ENCODE peak calls at places on chromosomes 4 and X, in six cellular contexts. E is right atrium auricular region, B is OCI-LY7, V is GM23248, U is AG04450, C is epithelial cell of esophagus. P is an unnamed sample.

GRCh38 chr4:153522800-153523089 is 56.6 kb downstream of the TMEM131L start:
- DNase-seq in E (no peak), B (peak; percentile 27), V (no peak), U (no peak), C (no peak), P (no peak)

GRCh38 chr4:119627267-119628190 is 1.1 kb downstream of the PDE5A start:
- DNase-seq in E (no peak), B (peak; percentile 67), V (peak; percentile 84), U (peak; percentile 69), C (peak; percentile 57), P (peak; percentile 4)

GRCh38 chr4:94828882-94829281 is 71.1 kb downstream of the BMPR1B start:
- DNase-seq in E (no peak), B (no peak), V (no peak), U (no peak), C (peak; percentile 89), P (no peak)

GRCh38 chr4:61501812-61502211 is 301.7 kb downstream of the ADGRL3 start:
- DNase-seq in E (no peak), B (no peak), V (no peak), U (no peak), C (no peak), P (no peak)

GRCh38 chrX:118226060-118226428 is 109.4 kb upstream of the KLHL13 start:
- DNase-seq in E (no peak), B (peak; percentile 27), V (peak; percentile 32), U (no peak), C (peak; percentile 46), P (no peak)

GRCh38 chr4:4625488-4625887 is 83.6 kb upstream of the STX18 start:
- DNase-seq in E (no peak), B (no peak), V (peak; percentile 95), U (peak; percentile 29), C (no peak), P (no peak)

GRCh38 chrX:136588060-136588459 is 56.0 kb downstream of the VGLL1 start:
- DNase-seq in E (no peak), B (no peak), V (peak; percentile 12), U (no peak), C (peak; percentile 57), P (no peak)

GRCh38 chr4:142567199-142567598 is 278.9 kb downstream of the INPP4B start:
- DNase-seq in E (no peak), B (no peak), V (peak; percentile 18), U (no peak), C (peak; percentile 40), P (no peak)

GRCh38 chr4:101419324-101420135 is 72.2 kb upstream of the PPP3CA start:
- DNase-seq in E (no peak), B (no peak), V (no peak), U (peak; percentile 16), C (no peak), P (no peak)

GRCh38 chr4:98469776-98470175 is 188.6 kb downstream of the TSPAN5 start:
- DNase-seq in E (no peak), B (no peak), V (peak; percentile 23), U (no peak), C (no peak), P (no peak)

GRCh38 chr4:98468744-98469143 is 189.7 kb downstream of the TSPAN5 start:
- DNase-seq in E (no peak), B (no peak), V (peak; percentile 84), U (no peak), C (no peak), P (peak; percentile 47)

GRCh38 chr4:98466868-98467599 is 191.4 kb downstream of the TSPAN5 start:
- DNase-seq in E (no peak), B (no peak), V (peak; percentile 30), U (no peak), C (peak; percentile 58), P (no peak)

GRCh38 chr4:98470366-98470765 is 188.0 kb downstream of the TSPAN5 start:
- DNase-seq in E (no peak), B (no peak), V (no peak), U (no peak), C (no peak), P (no peak)

GRCh38 chr4:98467627-98468072 is 190.8 kb downstream of the TSPAN5 start:
- DNase-seq in E (peak; percentile 85), B (peak; percentile 62), V (peak; percentile 97), U (peak; percentile 88), C (peak; percentile 92), P (peak; percentile 39)
- H3K4me3 ChIP-seq in E (peak overlapping the region; percentile 38), B (no peak overlapping the region), V (peak overlapping the region; percentile 72), U (peak overlapping the region; percentile 45), C (peak overlapping the region; percentile 50), P (peak overlapping the region; percentile 46)

GRCh38 chr4:1218892-1219552 is 29.9 kb downstream of the CTBP1 start:
- DNase-seq in E (no peak), B (peak; percentile 86), V (no peak), U (no peak), C (no peak), P (no peak)

GRCh38 chr4:1220566-1220965 is 28.4 kb downstream of the CTBP1 start:
- DNase-seq in E (no peak), B (no peak), V (no peak), U (no peak), C (no peak), P (no peak)

GRCh38 chr4:1221155-1221870 is 27.6 kb downstream of the CTBP1 start:
- DNase-seq in E (no peak), B (no peak), V (no peak), U (no peak), C (no peak), P (no peak)

GRCh38 chr4:1217366-1217765 is 31.6 kb downstream of the CTBP1 start:
- DNase-seq in E (no peak), B (no peak), V (no peak), U (no peak), C (no peak), P (no peak)

DNA sequence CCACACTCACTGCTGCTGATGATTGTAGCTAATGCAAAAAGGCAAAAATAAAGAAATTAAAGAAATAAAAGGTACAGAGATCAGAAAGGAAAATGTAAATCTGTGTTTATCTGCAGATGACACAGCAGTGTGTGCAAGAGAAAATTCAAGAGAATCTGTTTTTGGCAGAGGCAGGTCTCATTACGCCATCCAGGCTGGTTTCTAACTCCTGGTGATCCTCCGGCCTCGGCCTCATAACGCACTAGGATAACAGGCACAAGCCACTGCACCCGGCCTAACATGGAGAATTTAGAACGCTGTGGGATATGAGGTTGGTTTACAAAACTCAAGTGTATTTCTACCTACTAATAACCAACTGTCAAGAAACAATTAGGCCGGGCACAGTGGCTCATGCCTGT is 29.4 kb downstream of the CTBP1 start:
- DNase-seq in E (no peak), B (no peak), V (no peak), U (no peak), C (no peak), P (no peak)
- H3K4me3 ChIP-seq in E (no peak overlapping the region), B (peak overlapping the region; percentile 62), V (no peak overlapping the region), U (no peak overlapping the region), C (no peak overlapping the region), P (no peak overlapping the region)

DNA sequence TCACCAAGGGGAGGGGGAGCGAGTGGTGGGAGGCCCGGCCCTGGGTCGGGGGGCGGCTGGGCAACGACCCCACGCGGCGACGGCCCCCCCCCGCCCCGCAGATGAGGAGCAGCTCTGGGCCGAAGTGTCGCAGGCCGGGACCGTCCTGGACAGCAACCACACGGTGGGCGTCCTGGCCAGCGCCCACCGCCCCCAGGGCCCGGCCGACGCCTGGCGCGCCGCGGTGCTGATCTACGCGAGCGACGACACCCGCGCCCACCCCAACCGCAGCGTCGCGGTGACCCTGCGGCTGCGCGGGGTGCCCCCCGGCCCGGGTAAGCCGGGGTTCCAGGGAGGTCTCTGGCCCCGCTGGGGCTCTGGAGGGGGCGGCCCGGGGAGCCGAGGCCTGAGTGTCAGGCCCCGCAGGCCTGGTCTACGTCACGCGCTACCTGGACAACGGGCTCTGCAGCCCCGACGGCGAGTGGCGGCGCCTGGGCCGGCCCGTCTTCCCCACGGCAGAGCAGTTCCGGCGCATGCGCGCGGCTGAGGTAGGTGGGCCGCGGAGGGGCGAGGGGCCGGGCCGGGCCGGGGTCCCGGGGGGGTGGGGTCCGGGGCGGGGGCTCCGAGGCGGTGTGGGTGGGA is 8.7 kb upstream of the FGFRL1 start:
- DNase-seq in E (no peak), B (no peak), V (peak; percentile 23), U (no peak), C (no peak), P (no peak)
- H3K4me3 ChIP-seq in E (peak overlapping the region; percentile 12), B (no peak overlapping the region), V (no peak overlapping the region), U (no peak overlapping the region), C (no peak overlapping the region), P (no peak overlapping the region)

DNA sequence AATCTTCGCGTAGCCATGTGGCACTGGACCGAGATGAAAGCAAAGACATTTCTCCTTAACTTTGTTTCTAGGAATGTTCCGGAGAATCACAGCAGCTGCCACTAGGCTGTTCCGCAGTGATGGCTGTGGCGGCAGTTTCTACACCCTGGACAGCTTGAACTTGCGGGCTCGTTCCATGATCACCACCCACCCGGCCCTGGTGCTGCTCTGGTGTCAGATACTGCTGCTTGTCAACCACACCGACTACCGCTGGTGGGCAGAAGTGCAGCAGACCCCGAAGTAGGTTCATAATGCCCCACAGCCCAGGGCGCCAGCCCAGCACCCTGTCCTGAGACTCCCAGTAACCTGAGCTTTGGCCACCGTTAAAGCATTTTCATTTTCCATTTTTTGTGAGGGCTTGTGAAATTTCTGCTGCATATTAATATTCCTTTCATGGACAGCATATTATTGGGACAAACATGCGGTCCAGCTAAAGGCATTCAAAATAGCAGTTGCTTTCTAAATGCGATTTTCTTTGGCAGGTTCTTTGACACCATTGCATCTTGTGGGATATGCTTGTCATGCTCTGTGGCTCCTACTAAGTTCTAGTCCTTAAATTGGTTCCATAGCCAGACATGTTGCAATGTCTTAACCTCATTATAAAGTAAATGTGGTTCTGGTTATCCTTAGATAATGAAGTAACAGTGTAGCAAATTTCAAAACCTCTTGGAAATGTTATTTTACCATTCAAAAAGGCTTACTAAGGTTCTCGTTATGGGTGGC is 49.1 kb upstream of the MSANTD1 start:
- DNase-seq in E (no peak), B (no peak), V (peak; percentile 65), U (no peak), C (no peak), P (no peak)
- H3K4me3 ChIP-seq in E (no peak overlapping the region), B (no peak overlapping the region), V (no peak overlapping the region), U (no peak overlapping the region), C (no peak overlapping the region), P (no peak overlapping the region)

DNA sequence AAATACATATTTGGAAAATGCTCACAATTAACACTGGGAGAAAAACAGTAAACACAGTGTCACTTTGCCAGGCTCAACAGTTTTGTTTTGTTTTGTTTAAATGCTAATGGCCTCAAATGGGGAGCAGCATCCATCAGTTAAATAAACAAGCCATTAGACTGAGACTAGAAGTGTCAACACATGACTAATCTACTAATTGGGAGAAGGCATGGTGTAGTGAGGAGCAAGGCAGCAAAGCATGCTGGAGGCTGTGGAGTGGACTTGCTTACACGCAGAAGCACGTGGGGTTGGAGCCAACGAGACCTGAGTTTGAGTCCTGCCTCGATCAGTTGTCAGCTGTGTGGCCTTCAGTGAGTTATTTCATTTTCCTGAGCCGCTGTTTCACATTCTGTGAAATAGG is 29.0 kb downstream of the UTP14A start:
- DNase-seq in E (no peak), B (no peak), V (no peak), U (no peak), C (no peak), P (no peak)
- H3K4me3 ChIP-seq in E (no peak overlapping the region), B (no peak overlapping the region), V (no peak overlapping the region), U (no peak overlapping the region), C (no peak overlapping the region), P (no peak overlapping the region)

GRCh38 chrX:2497961-2498780 is 2.6 kb downstream of the DHRSX start:
- DNase-seq in E (no peak), B (no peak), V (peak; percentile 55), U (no peak), C (peak; percentile 21), P (no peak)
- H3K4me3 ChIP-seq in E (peak overlapping the region; percentile 81), B (peak overlapping the region; percentile 86), V (peak overlapping the region; percentile 91), U (peak overlapping the region; percentile 72), C (no peak overlapping the region), P (peak overlapping the region; percentile 81)

GRCh38 chr4:112343330-112343729 is 46.2 kb downstream of the ALPK1 start:
- DNase-seq in E (no peak), B (no peak), V (no peak), U (no peak), C (no peak), P (no peak)
- H3K4me3 ChIP-seq in E (no peak overlapping the region), B (no peak overlapping the region), V (no peak overlapping the region), U (no peak overlapping the region), C (no peak overlapping the region), P (no peak overlapping the region)